ENCODE peak calls at places on chromosomes 1 and 21, in four cellular contexts. X is breast epithelium, Q is uterus, N is pancreas. J is an unnamed sample.

GRCh38 chr1:221308534-221309511 is 429.6 kb downstream of the HLX start:
- DNase-seq in X (no peak), Q (peak; percentile 22), N (no peak), J (no peak)

GRCh38 chr1:35178874-35179380 is 14.0 kb downstream of the SFPQ start:
- DNase-seq in X (no peak), Q (no peak), N (no peak), J (no peak)

GRCh38 chr1:86447198-86447790 is 21.4 kb upstream of the CLCA1 start:
- DNase-seq in X (no peak), Q (no peak), N (no peak), J (no peak)

GRCh38 chr1:95951291-95951690 is 717.3 kb downstream of the RWDD3 start:
- DNase-seq in X (no peak), Q (no peak), N (no peak), J (no peak)

GRCh38 chr1:160171352-160171751 is 19.0 kb upstream of the CASQ1 start:
- DNase-seq in X (no peak), Q (no peak), N (no peak), J (no peak)

GRCh38 chr1:111452581-111452980 is 3.3 kb downstream of the ATP5PB start:
- DNase-seq in X (no peak), Q (no peak), N (no peak), J (no peak)

GRCh38 chr1:86150553-86151055 is 6.0 kb downstream of the COL24A1 start:
- DNase-seq in X (no peak), Q (no peak), N (no peak), J (no peak)

GRCh38 chr1:164805399-164805798 is 246.4 kb downstream of the PBX1 start:
- DNase-seq in X (no peak), Q (no peak), N (no peak), J (no peak)

GRCh38 chr1:45001011-45001481 is 10.1 kb downstream of the HECTD3 start:
- DNase-seq in X (peak; percentile 77), Q (no peak), N (no peak), J (peak; percentile 46)

GRCh38 chr21:34688145-34688544 is 19.4 kb downstream of the CLIC6 start:
- DNase-seq in X (no peak), Q (no peak), N (no peak), J (no peak)

GRCh38 chr1:85734961-85735360 is 26.7 kb upstream of the ZNHIT6 start:
- DNase-seq in X (no peak), Q (no peak), N (no peak), J (no peak)

GRCh38 chr1:151542710-151543129 is 2.6 kb downstream of the TUFT1 start:
- DNase-seq in X (no peak), Q (peak; percentile 23), N (no peak), J (no peak)

GRCh38 chr1:228697209-228698016 is 37.9 kb upstream of the RHOU start:
- DNase-seq in X (peak; percentile 65), Q (peak; percentile 57), N (peak; percentile 71), J (peak; percentile 39)

GRCh38 chr1:222048030-222048632 is 306.2 kb upstream of the DUSP10 start:
- DNase-seq in X (no peak), Q (no peak), N (no peak), J (no peak)

GRCh38 chr1:207067695-207068094 is 14.6 kb downstream of the PFKFB2 start:
- DNase-seq in X (no peak), Q (no peak), N (no peak), J (no peak)

GRCh38 chr21:31520506-31521163 is 138.9 kb upstream of the SOD1 start:
- DNase-seq in X (no peak), Q (no peak), N (no peak), J (no peak)

GRCh38 chr1:62597281-62597680 is at the start of gene ANGPTL3:
- DNase-seq in X (no peak), Q (no peak), N (no peak), J (no peak)

GRCh38 chr1:96362623-96363022 is 359.0 kb upstream of the PTBP2 start:
- DNase-seq in X (no peak), Q (no peak), N (no peak), J (no peak)

GRCh38 chr1:166166400-166166699 is 451 bp downstream of the FAM78B start:
- DNase-seq in X (no peak), Q (peak; percentile 15), N (no peak), J (no peak)

GRCh38 chr1:31297273-31298247 is 728 bp downstream of the ZCCHC17 start:
- DNase-seq in X (no peak), Q (no peak), N (no peak), J (no peak)

GRCh38 chr1:89681045-89681729 is 48.3 kb downstream of the LRRC8C start:
- DNase-seq in X (no peak), Q (no peak), N (no peak), J (no peak)
- H3K4me3 ChIP-seq in X (no peak overlapping the region), Q (no peak overlapping the region), N (no peak overlapping the region), J (no peak overlapping the region)

GRCh38 chr1:39752703-39753102 is 14.0 kb downstream of the PPIE start:
- DNase-seq in X (no peak), Q (no peak), N (no peak), J (no peak)
- H3K4me3 ChIP-seq in X (no peak overlapping the region), Q (no peak overlapping the region), N (no peak overlapping the region), J (no peak overlapping the region)

DNA sequence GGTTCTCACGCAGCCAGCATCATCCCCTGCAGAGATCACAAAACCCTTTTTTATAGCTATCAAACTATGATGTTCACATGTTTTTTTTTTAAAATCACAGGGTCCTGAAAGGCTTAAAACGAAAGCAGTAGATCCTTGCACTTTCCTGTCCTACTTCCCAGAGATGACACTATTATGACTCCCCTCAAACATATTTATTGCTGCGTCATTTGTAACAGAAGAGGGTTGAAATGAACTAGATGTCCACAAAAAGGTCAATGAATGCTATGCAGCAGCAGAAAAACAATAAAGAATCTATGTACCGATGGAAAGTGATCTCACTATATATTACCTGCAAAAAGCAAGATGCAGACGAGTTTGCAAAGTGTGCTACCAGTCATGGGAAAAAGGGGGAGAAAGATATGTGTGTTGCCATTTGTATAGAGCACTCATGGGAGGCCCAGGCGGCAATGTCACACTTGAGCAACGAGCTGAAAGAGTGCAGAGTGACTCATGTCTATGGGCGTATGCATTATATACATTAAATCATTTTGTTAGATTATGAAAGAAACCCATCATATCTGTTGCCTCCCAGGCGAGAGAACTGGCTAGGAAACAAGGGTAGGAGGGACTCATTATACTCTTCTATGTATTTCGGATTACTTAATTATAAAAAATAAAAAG is 68.9 kb upstream of the PARP1 start:
- DNase-seq in X (no peak), Q (no peak), N (no peak), J (no peak)
- H3K4me3 ChIP-seq in X (no peak overlapping the region), Q (no peak overlapping the region), N (no peak overlapping the region), J (no peak overlapping the region)

DNA sequence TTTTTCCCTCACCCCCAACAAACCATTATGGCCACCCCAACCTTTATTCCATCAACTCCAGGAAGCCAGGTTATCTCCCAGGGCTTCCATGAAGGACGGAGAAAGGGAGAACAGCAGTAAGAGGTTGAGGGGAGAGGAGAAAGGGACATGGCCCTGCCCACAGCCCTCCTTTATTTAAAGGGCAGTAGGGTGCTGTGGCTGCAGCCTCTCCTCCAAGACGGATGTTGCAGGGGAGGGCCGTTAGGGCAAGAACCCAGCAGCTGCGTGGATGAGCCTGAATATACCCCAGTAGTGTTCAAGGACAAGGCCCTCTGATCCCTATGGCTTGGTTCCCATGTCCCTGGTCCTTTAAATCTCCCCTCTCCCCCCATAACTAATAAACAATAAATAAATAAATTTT is 5.9 kb downstream of the RXFP4 start:
- DNase-seq in X (no peak), Q (no peak), N (no peak), J (no peak)
- H3K4me3 ChIP-seq in X (no peak overlapping the region), Q (no peak overlapping the region), N (no peak overlapping the region), J (no peak overlapping the region)

GRCh38 chr1:21931171-21932093 is 5.7 kb downstream of the HSPG2 start:
- DNase-seq in X (no peak), Q (peak; percentile 67), N (peak; percentile 71), J (peak; percentile 84)
- H3K4me3 ChIP-seq in X (peak overlapping the region; percentile 47), Q (no peak overlapping the region), N (no peak overlapping the region), J (no peak overlapping the region)

GRCh38 chr1:177959793-177960515 is 9.9 kb downstream of the SEC16B start:
- DNase-seq in X (no peak), Q (no peak), N (no peak), J (no peak)

GRCh38 chr1:177964336-177964735 is 5.5 kb downstream of the SEC16B start:
- DNase-seq in X (no peak), Q (no peak), N (no peak), J (no peak)

GRCh38 chr1:177966199-177966598 is 3.7 kb downstream of the SEC16B start:
- DNase-seq in X (no peak), Q (no peak), N (no peak), J (no peak)

GRCh38 chr1:177958092-177958491 is 11.8 kb downstream of the SEC16B start:
- DNase-seq in X (no peak), Q (no peak), N (no peak), J (no peak)

DNA sequence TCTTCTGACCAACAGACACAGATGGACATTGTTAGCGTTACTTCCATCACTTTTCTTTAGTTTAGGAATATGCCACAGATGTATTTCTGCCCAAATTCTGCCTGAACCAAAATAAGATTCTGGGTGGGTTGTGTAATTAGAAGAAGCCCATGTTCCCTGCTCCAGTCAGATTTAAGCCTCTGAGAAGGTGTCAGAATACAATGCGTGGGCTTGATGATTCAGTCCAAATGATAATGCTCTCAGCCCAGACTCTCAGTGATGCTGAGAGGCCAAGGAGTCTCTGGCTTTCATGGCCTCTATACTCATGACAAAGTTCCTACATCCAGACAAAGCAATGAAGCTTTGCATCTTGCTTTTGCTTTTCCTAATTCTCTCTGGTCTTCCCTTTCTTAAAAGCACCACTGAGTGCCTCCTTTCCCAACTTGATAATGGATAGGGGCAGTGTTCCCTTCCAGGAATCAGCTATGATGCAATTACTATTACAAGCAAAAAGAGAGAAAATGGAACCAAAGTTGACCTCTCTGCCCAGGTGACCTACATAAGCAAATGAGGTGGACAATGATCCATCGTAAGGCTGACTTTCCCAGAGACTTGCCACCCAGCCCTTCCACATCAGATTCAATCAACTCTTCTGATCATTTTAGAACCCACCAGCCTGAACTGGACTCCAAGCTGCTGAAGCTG is 8.8 kb downstream of the SEC16B start:
- DNase-seq in X (no peak), Q (no peak), N (no peak), J (no peak)
- H3K4me3 ChIP-seq in X (no peak overlapping the region), Q (no peak overlapping the region), N (no peak overlapping the region), J (no peak overlapping the region)